ENCODE peak calls at places on chromosomes 16 and 17, in nine cellular contexts. X is breast epithelium, F is adrenal gland, Q is cardiac muscle cell, D is dorsolateral prefrontal cortex, L is AG09309, V is neural progenitor cell, W is Peyer's patch, Y is fibroblast of lung. A is an unnamed sample.

GRCh38 chr16:2514333-2515179 is 804 bp downstream of the ATP6V0C start:
- DNase-seq in X (peak), F (no peak), Q (no peak), D (no peak), L (no peak), V (peak), W (no peak), Y (no peak), A (no peak)

GRCh38 chr17:79583475-79583874 is 27.4 kb downstream of the RBFOX3 start:
- DNase-seq in X (no peak), F (no peak), Q (no peak), D (no peak), L (no peak), V (no peak), W (no peak), Y (no peak), A (no peak)

GRCh38 chr16:495127-495748 is 32.3 kb upstream of the CAPN15 start:
- DNase-seq in X (no peak), F (peak), Q (peak), D (peak), L (no peak), V (peak), W (no peak), Y (peak), A (no peak)

GRCh38 chr17:79306688-79307323 is 232.2 kb downstream of the ENGASE start:
- DNase-seq in X (peak), F (peak), Q (no peak), D (no peak), L (no peak), V (no peak), W (no peak), Y (no peak), A (peak)

GRCh38 chr17:79811036-79811887 is 14.4 kb upstream of the CBX8 start:
- DNase-seq in X (no peak), F (no peak), Q (no peak), D (no peak), L (no peak), V (peak), W (peak), Y (no peak), A (no peak)

GRCh38 chr17:47705536-47706481 is 11.8 kb downstream of the TBKBP1 start:
- DNase-seq in X (no peak), F (no peak), Q (no peak), D (no peak), L (no peak), V (no peak), W (no peak), Y (no peak), A (no peak)

GRCh38 chr17:8125947-8126305 is 2.0 kb upstream of the HES7 start:
- DNase-seq in X (no peak), F (no peak), Q (no peak), D (no peak), L (no peak), V (peak), W (no peak), Y (no peak), A (no peak)

GRCh38 chr16:66660422-66661209 is 35.9 kb downstream of the CMTM4 start:
- DNase-seq in X (peak), F (peak), Q (peak), D (peak), L (peak), V (peak), W (no peak), Y (peak), A (peak)

GRCh38 chr16:50351116-50351515 is 17.7 kb downstream of the BRD7 start:
- DNase-seq in X (no peak), F (no peak), Q (no peak), D (no peak), L (no peak), V (no peak), W (no peak), Y (peak), A (no peak)

GRCh38 chr16:77788196-77789084 is at the start of gene VAT1L:
- DNase-seq in X (no peak), F (peak), Q (peak), D (peak), L (no peak), V (peak), W (no peak), Y (peak), A (no peak)

GRCh38 chr17:7004398-7005253 is 7.8 kb upstream of the RNASEK start:
- DNase-seq in X (no peak), F (peak), Q (peak), D (no peak), L (no peak), V (peak), W (no peak), Y (no peak), A (peak)

GRCh38 chr17:19958023-19958422 is 19.6 kb downstream of the AKAP10 start:
- DNase-seq in X (no peak), F (peak), Q (peak), D (no peak), L (peak), V (peak), W (no peak), Y (peak), A (no peak)

GRCh38 chr17:63932008-63932561 is at the start of gene CD79B:
- DNase-seq in X (no peak), F (no peak), Q (no peak), D (no peak), L (no peak), V (no peak), W (no peak), Y (no peak), A (no peak)

GRCh38 chr16:84765606-84766580 is 53.9 kb upstream of the CRISPLD2 start:
- DNase-seq in X (no peak), F (no peak), Q (no peak), D (no peak), L (no peak), V (no peak), W (no peak), Y (no peak), A (no peak)

GRCh38 chr17:16987830-16988601 is 16.1 kb upstream of the TNFRSF13B start:
- DNase-seq in X (peak), F (peak), Q (peak), D (peak), L (peak), V (peak), W (no peak), Y (peak), A (no peak)

GRCh38 chr17:74390680-74391653 is 23.7 kb downstream of the GPR142 start:
- DNase-seq in X (no peak), F (no peak), Q (no peak), D (no peak), L (no peak), V (no peak), W (no peak), Y (no peak), A (no peak)

GRCh38 chr17:30253316-30253715 is 17.8 kb upstream of the SLC6A4 start:
- DNase-seq in X (peak), F (no peak), Q (no peak), D (no peak), L (no peak), V (no peak), W (no peak), Y (no peak), A (peak)

GRCh38 chr16:3087243-3087791 is 11.8 kb downstream of the ZSCAN10 start:
- DNase-seq in X (no peak), F (peak), Q (peak), D (no peak), L (no peak), V (peak), W (no peak), Y (no peak), A (no peak)

GRCh38 chr16:83835972-83836566 is 28.3 kb downstream of the HSBP1 start:
- DNase-seq in X (no peak), F (no peak), Q (peak), D (no peak), L (peak), V (no peak), W (no peak), Y (peak), A (no peak)

GRCh38 chr16:55655709-55656694 is at the start of gene SLC6A2:
- DNase-seq in X (no peak), F (no peak), Q (no peak), D (no peak), L (no peak), V (peak), W (no peak), Y (no peak), A (no peak)
- TF ChIP-seq CTCF in X (no peak), F (no peak), Q (no peak), D (no peak), L (no peak), V (peak), W (no peak), Y (no peak), A (peak)

GRCh38 chr16:75593825-75594820 is 27.9 kb downstream of the GABARAPL2 start:
- DNase-seq in X (no peak), F (peak), Q (peak), D (no peak), L (peak), V (no peak), W (no peak), Y (peak), A (no peak)
- H3K4me3 ChIP-seq in X (no peak), F (no peak), Q (no peak), D (no peak), L (no peak), V (no peak), W (no peak), Y (no peak), A (no peak)

DNA sequence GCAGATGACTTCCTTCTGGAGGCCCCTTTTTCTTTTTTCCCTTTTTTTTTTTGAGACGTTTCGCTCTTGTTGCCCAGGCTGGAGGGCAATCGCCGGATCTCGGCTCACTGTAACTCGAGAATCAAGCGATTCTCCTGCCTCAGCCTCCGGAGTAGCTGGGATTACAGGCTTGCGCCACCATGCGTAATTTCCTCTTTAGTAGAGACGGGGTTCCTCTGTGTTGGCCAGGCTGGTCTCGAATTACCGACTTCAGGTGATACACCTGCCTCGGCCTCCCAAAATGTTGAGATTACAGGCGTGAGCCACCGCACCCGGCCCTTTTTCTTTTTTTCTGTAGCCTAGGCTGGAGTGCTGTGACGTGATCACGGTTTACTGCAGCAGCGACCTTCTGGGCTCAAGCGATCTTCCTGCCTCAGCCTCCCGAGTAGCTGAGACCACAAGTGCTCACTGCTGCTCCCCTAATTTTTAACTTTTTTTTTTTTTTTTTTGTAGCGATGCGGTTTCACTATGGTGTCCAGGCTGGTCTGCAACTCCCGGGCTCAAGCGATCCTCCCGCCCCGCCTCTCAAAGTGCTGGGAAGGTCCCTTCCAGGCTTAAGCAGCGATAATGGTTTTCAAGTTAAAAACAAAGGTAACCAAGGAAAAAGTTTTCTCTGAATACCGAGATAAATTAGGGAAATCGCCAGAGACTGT is 956 bp upstream of the IST1 start:
- DNase-seq in X (peak), F (peak), Q (peak), D (peak), L (no peak), V (peak), W (peak), Y (peak), A (no peak)
- TF ChIP-seq CTCF in X (no peak), F (no peak), Q (no peak), D (no peak), L (no peak), V (peak), W (no peak), Y (no peak), A (no peak)

GRCh38 chr17:82863941-82864720 is 24.3 kb upstream of the ZNF750 start:
- DNase-seq in X (peak), F (peak), Q (peak), D (peak), L (peak), V (no peak), W (peak), Y (peak), A (no peak)
- H3K4me3 ChIP-seq in X (no peak), F (no peak), Q (no peak), D (no peak), L (no peak), V (no peak), W (no peak), Y (no peak), A (no peak)

DNA sequence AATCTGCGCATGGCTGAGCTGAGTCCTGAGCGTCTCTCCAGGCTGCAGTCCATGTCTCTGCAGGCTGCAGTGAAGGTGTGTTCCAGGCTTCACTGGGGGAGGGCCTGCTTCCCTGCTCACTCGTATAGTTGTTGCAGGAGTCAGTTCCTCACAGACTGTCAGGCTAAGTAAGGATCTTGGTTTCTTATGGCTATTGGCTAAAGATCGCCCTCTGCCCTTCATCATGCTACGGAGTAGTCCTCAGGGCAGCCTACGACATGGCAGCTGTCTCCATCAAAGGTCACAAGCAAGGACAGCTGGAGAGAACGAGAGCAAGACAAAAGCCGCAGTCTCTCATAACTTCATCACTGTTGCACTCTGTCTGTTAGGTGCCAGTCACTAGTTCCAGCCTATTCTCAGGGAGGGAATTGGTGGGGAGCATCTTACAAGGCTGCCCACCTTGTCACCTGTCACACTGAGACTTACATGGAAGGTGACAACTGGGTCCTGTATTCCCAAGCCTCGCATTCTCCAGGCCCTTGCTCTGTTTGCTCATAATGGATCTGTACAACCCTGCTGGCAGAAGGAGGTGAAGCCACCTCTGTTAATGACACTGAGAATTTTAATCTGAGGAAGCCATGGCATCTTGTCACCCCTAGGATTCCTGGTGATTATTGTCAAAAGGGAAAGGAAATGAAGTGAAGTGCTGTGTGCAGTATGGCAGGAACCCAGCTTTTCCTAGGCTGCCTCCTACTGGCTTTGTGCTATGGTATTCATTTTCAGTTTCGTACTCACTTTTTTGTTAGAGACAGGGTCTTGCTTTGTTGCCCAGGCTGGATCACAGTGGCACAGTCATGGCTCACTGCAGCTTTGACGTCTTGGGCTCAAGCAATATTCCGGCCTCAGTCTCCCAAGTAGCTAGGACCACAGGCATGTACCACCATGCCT is 43.4 kb downstream of the MFSD11 start:
- DNase-seq in X (no peak), F (no peak), Q (no peak), D (no peak), L (no peak), V (no peak), W (no peak), Y (no peak), A (no peak)
- TF ChIP-seq CTCF in X (no peak), F (no peak), Q (no peak), D (no peak), L (no peak), V (no peak), W (no peak), Y (no peak), A (no peak)

DNA sequence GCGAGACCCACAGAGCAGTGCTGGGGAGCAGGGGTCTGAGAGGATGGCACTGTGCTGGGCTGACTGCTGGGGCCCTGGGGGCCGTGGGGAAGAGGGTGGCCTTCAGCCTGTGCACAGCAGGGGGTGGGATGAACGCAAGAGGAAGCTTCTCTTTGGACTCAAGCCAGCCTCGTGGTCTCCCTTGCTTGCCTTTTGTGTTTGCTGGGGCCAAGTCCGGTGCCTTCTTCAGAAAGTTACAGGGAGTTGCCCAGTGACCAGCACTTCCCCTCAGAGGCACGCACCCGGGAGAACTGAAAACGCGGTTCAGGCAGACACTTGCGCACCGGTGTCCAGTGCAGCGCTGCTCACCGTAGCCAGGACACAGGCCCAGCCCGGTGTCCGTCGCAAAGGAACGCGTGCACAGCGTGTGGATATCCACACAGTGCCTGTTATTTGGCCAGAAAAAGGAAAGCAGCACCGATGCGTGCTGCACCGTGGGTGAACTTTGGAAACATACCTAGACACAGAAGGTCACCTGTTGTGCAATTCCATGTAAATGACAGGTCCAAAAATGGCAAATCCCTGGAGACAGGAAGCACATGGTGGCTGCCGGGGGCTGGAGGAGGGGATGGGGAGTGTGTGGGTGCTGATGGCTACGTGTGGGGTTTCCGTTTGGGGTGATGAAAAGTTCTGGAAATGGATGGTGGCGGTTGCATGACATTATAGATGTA is 29.5 kb upstream of the NUDT16L1 start:
- DNase-seq in X (no peak), F (peak), Q (peak), D (no peak), L (no peak), V (no peak), W (peak), Y (peak), A (no peak)
- H3K4me3 ChIP-seq in X (no peak), F (no peak), Q (no peak), D (no peak), L (no peak), V (no peak), W (no peak), Y (no peak), A (no peak)

GRCh38 chr16:64152010-64152767 is 969.7 kb downstream of the CDH11 start:
- DNase-seq in X (no peak), F (no peak), Q (no peak), D (no peak), L (peak), V (no peak), W (no peak), Y (no peak), A (no peak)
- TF ChIP-seq CTCF in X (no peak), F (no peak), Q (no peak), D (no peak), L (no peak), V (no peak), W (no peak), Y (no peak), A (no peak)

GRCh38 chr16:90008708-90009145 is 10.5 kb downstream of the DBNDD1 start:
- DNase-seq in X (no peak), F (no peak), Q (no peak), D (no peak), L (no peak), V (no peak), W (no peak), Y (peak), A (no peak)
- H3K4me3 ChIP-seq in X (no peak), F (no peak), Q (no peak), D (no peak), L (no peak), V (no peak), W (no peak), Y (no peak), A (no peak)